ENCODE peak calls at places on chromosomes 3 and 15, in seven cellular contexts. V, E, L, U, J, I and P are unnamed samples.

GRCh38 chr15:40054746-40055575 is 16.0 kb upstream of the SRP14 start:
- DNase-seq in V (peak), E (peak), L (no peak), U (no peak), J (no peak), I (peak), P (no peak)

GRCh38 chr3:20574746-20575145 is 388.7 kb upstream of the SGO1 start:
- DNase-seq in V (peak), E (no peak), L (peak), U (no peak), J (no peak), I (peak), P (peak)

GRCh38 chr15:58501636-58502178 is 69.9 kb downstream of the LIPC start:
- DNase-seq in V (no peak), E (no peak), L (no peak), U (no peak), J (no peak), I (no peak), P (no peak)

GRCh38 chr3:8964436-8965370 is 1.4 kb upstream of the RAD18 start:
- DNase-seq in V (peak), E (no peak), L (no peak), U (no peak), J (peak), I (peak), P (peak)

GRCh38 chr15:98667521-98668179 is 19.3 kb downstream of the IGF1R start:
- DNase-seq in V (no peak), E (no peak), L (no peak), U (no peak), J (no peak), I (no peak), P (no peak)

GRCh38 chr3:1766384-1766783 is 332.3 kb upstream of the CNTN4 start:
- DNase-seq in V (no peak), E (no peak), L (no peak), U (no peak), J (no peak), I (no peak), P (no peak)

GRCh38 chr15:69559440-69560215 is 107.0 kb downstream of the RPLP1 start:
- DNase-seq in V (no peak), E (no peak), L (no peak), U (no peak), J (no peak), I (no peak), P (no peak)

GRCh38 chr3:120324185-120324584 is 25.0 kb downstream of the LRRC58 start:
- DNase-seq in V (peak), E (no peak), L (no peak), U (no peak), J (no peak), I (no peak), P (no peak)

GRCh38 chr3:39349080-39349479 is 19.6 kb downstream of the CCR8 start:
- DNase-seq in V (no peak), E (no peak), L (no peak), U (no peak), J (no peak), I (no peak), P (no peak)

GRCh38 chr3:66403268-66403990 is 97.4 kb downstream of the LRIG1 start:
- DNase-seq in V (no peak), E (no peak), L (no peak), U (no peak), J (no peak), I (no peak), P (no peak)

GRCh38 chr3:62109534-62109933 is 263.8 kb downstream of the FEZF2 start:
- DNase-seq in V (peak), E (no peak), L (peak), U (no peak), J (no peak), I (peak), P (no peak)